ENCODE peak calls at places on chromosome 10, in ten cellular contexts. One of them, this sample, is unnamed.

GRCh38 chr10:92125169-92125543 is 165.7 kb downstream of the CPEB3 start:
- DNase-seq in IMR-90: no peak
- DNase-seq in osteocyte: no peak
- DNase-seq in coronary artery: no peak
- DNase-seq in progenitor cell of endocrine pancreas: no peak
- DNase-seq in psoas muscle: no peak
- DNase-seq in GM06990: no peak
- DNase-seq in pancreas: peak
- DNase-seq in CD14-positive monocyte: no peak
- DNase-seq in neural progenitor cell: no peak
- DNase-seq in this sample: no peak

GRCh38 chr10:94035982-94036663 is 42.4 kb downstream of the PLCE1 start:
- DNase-seq in IMR-90: no peak
- DNase-seq in osteocyte: no peak
- DNase-seq in coronary artery: no peak
- DNase-seq in progenitor cell of endocrine pancreas: no peak
- DNase-seq in psoas muscle: no peak
- DNase-seq in GM06990: no peak
- DNase-seq in pancreas: no peak
- DNase-seq in CD14-positive monocyte: no peak
- DNase-seq in neural progenitor cell: no peak
- DNase-seq in this sample: no peak

GRCh38 chr10:103021150-103021896 is 103.2 kb downstream of the CNNM2 start:
- DNase-seq in IMR-90: no peak
- DNase-seq in osteocyte: no peak
- DNase-seq in coronary artery: no peak
- DNase-seq in progenitor cell of endocrine pancreas: no peak
- DNase-seq in psoas muscle: no peak
- DNase-seq in GM06990: no peak
- DNase-seq in pancreas: no peak
- DNase-seq in CD14-positive monocyte: no peak
- DNase-seq in neural progenitor cell: peak
- DNase-seq in this sample: no peak

GRCh38 chr10:77872151-77872946 is 54.2 kb downstream of the DLG5 start:
- DNase-seq in IMR-90: peak
- DNase-seq in osteocyte: no peak
- DNase-seq in coronary artery: no peak
- DNase-seq in progenitor cell of endocrine pancreas: no peak
- DNase-seq in psoas muscle: no peak
- DNase-seq in GM06990: no peak
- DNase-seq in pancreas: no peak
- DNase-seq in CD14-positive monocyte: no peak
- DNase-seq in neural progenitor cell: no peak
- DNase-seq in this sample: no peak

GRCh38 chr10:48306870-48307531 is 524 bp downstream of the MAPK8 start:
- DNase-seq in IMR-90: peak
- DNase-seq in osteocyte: no peak
- DNase-seq in coronary artery: peak
- DNase-seq in progenitor cell of endocrine pancreas: peak
- DNase-seq in psoas muscle: peak
- DNase-seq in GM06990: no peak
- DNase-seq in pancreas: peak
- DNase-seq in CD14-positive monocyte: no peak
- DNase-seq in neural progenitor cell: peak
- DNase-seq in this sample: peak

GRCh38 chr10:109343293-109343692 is 580.0 kb downstream of the XPNPEP1 start:
- DNase-seq in IMR-90: peak
- DNase-seq in osteocyte: no peak
- DNase-seq in coronary artery: no peak
- DNase-seq in progenitor cell of endocrine pancreas: no peak
- DNase-seq in psoas muscle: no peak
- DNase-seq in GM06990: no peak
- DNase-seq in pancreas: no peak
- DNase-seq in CD14-positive monocyte: no peak
- DNase-seq in neural progenitor cell: no peak
- DNase-seq in this sample: no peak

GRCh38 chr10:46301721-46302479 is 15.1 kb downstream of the ANTXRL start:
- DNase-seq in IMR-90: no peak
- DNase-seq in osteocyte: peak
- DNase-seq in coronary artery: peak
- DNase-seq in progenitor cell of endocrine pancreas: no peak
- DNase-seq in psoas muscle: no peak
- DNase-seq in GM06990: no peak
- DNase-seq in pancreas: no peak
- DNase-seq in CD14-positive monocyte: no peak
- DNase-seq in neural progenitor cell: no peak
- DNase-seq in this sample: no peak

GRCh38 chr10:72736176-72736795 is 44.3 kb downstream of the MCU start:
- DNase-seq in IMR-90: peak
- DNase-seq in osteocyte: no peak
- DNase-seq in coronary artery: no peak
- DNase-seq in progenitor cell of endocrine pancreas: no peak
- DNase-seq in psoas muscle: no peak
- DNase-seq in GM06990: no peak
- DNase-seq in pancreas: no peak
- DNase-seq in CD14-positive monocyte: no peak
- DNase-seq in neural progenitor cell: no peak
- DNase-seq in this sample: no peak

GRCh38 chr10:117537436-117537903 is 5.1 kb upstream of the EMX2 start:
- DNase-seq in IMR-90: no peak
- DNase-seq in osteocyte: peak
- DNase-seq in coronary artery: no peak
- DNase-seq in progenitor cell of endocrine pancreas: peak
- DNase-seq in psoas muscle: peak
- DNase-seq in GM06990: no peak
- DNase-seq in pancreas: no peak
- DNase-seq in CD14-positive monocyte: no peak
- DNase-seq in neural progenitor cell: peak
- DNase-seq in this sample: no peak

GRCh38 chr10:83199357-83199756 is 940.0 kb upstream of the GHITM start:
- DNase-seq in IMR-90: no peak
- DNase-seq in osteocyte: no peak
- DNase-seq in coronary artery: no peak
- DNase-seq in progenitor cell of endocrine pancreas: no peak
- DNase-seq in psoas muscle: no peak
- DNase-seq in GM06990: no peak
- DNase-seq in pancreas: no peak
- DNase-seq in CD14-positive monocyte: no peak
- DNase-seq in neural progenitor cell: no peak
- DNase-seq in this sample: no peak

GRCh38 chr10:34732926-34733325 is 82.2 kb downstream of the PARD3 start:
- DNase-seq in IMR-90: peak
- DNase-seq in osteocyte: no peak
- DNase-seq in coronary artery: no peak
- DNase-seq in progenitor cell of endocrine pancreas: no peak
- DNase-seq in psoas muscle: no peak
- DNase-seq in GM06990: no peak
- DNase-seq in pancreas: no peak
- DNase-seq in CD14-positive monocyte: no peak
- DNase-seq in neural progenitor cell: peak
- DNase-seq in this sample: no peak

DNA sequence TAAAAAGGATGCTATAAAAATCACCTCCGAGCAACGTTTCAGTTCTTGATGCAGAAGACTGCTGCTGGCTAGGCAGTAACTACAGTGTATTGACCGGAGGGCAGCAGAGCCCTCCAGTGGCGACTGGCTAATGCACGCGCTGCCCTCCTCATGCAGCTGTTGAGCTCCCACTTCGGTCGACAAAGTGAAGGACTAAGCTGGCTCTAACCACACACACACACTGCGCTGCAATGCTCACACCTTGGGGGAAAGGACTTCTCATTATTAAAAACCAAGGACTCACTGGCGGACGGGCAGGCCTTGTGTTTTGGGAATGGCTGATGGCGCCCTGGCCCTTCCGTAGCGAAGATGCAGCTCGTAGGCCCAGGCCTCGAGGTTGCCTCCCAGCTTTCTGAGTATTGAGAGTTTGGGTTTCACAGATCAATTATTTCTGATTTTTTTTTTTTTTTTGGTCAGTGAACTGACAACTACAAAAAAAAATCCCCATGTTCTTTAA is 120.9 kb upstream of the DIP2C start:
- DNase-seq in IMR-90: peak
- DNase-seq in osteocyte: peak
- DNase-seq in coronary artery: peak
- DNase-seq in progenitor cell of endocrine pancreas: no peak
- DNase-seq in psoas muscle: no peak
- DNase-seq in GM06990: no peak
- DNase-seq in pancreas: no peak
- DNase-seq in CD14-positive monocyte: no peak
- DNase-seq in neural progenitor cell: peak
- DNase-seq in this sample: no peak
- TF ChIP-seq CTCF in IMR-90: peak
- TF ChIP-seq CTCF in osteocyte: peak
- TF ChIP-seq CTCF in coronary artery: no peak
- TF ChIP-seq CTCF in progenitor cell of endocrine pancreas: peak
- TF ChIP-seq CTCF in psoas muscle: peak
- TF ChIP-seq CTCF in GM06990: peak
- TF ChIP-seq CTCF in pancreas: no peak
- TF ChIP-seq CTCF in CD14-positive monocyte: no peak
- TF ChIP-seq CTCF in neural progenitor cell: peak
- TF ChIP-seq CTCF in this sample: no peak

GRCh38 chr10:98295907-98296306 is 27.9 kb upstream of the LOXL4 start:
- DNase-seq in IMR-90: peak
- DNase-seq in osteocyte: no peak
- DNase-seq in coronary artery: no peak
- DNase-seq in progenitor cell of endocrine pancreas: no peak
- DNase-seq in psoas muscle: no peak
- DNase-seq in GM06990: no peak
- DNase-seq in pancreas: no peak
- DNase-seq in CD14-positive monocyte: no peak
- DNase-seq in neural progenitor cell: no peak
- DNase-seq in this sample: no peak

GRCh38 chr10:98295401-98295811 is 27.4 kb upstream of the LOXL4 start:
- DNase-seq in IMR-90: no peak
- DNase-seq in osteocyte: no peak
- DNase-seq in coronary artery: no peak
- DNase-seq in progenitor cell of endocrine pancreas: no peak
- DNase-seq in psoas muscle: no peak
- DNase-seq in GM06990: no peak
- DNase-seq in pancreas: no peak
- DNase-seq in CD14-positive monocyte: no peak
- DNase-seq in neural progenitor cell: no peak
- DNase-seq in this sample: no peak

GRCh38 chr10:98293550-98294269 is 25.7 kb upstream of the LOXL4 start:
- DNase-seq in IMR-90: no peak
- DNase-seq in osteocyte: no peak
- DNase-seq in coronary artery: no peak
- DNase-seq in progenitor cell of endocrine pancreas: no peak
- DNase-seq in psoas muscle: peak
- DNase-seq in GM06990: no peak
- DNase-seq in pancreas: no peak
- DNase-seq in CD14-positive monocyte: no peak
- DNase-seq in neural progenitor cell: no peak
- DNase-seq in this sample: no peak

GRCh38 chr10:98294270-98294627 is 26.3 kb upstream of the LOXL4 start:
- DNase-seq in IMR-90: no peak
- DNase-seq in osteocyte: no peak
- DNase-seq in coronary artery: no peak
- DNase-seq in progenitor cell of endocrine pancreas: no peak
- DNase-seq in psoas muscle: no peak
- DNase-seq in GM06990: no peak
- DNase-seq in pancreas: no peak
- DNase-seq in CD14-positive monocyte: no peak
- DNase-seq in neural progenitor cell: no peak
- DNase-seq in this sample: no peak

DNA sequence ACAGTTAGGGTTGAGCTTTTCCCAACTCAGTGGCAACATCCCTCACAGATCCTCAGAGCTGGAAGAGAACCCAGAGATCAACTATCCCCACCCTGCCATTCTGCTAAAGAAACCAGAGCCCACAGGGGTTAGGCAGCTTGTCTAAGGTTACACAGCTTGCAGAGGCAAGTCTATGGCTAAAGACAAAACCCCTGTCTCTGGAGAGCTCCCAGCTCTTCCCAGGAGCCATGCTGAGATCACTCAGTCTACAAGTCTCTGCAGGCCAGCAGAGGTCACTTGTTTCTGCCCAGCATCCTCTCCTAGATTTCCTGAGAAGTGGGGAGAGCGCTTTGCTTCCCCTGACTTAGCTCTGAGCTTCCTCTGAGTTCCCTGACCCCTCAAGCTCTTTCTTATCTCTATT is 28.5 kb upstream of the LOXL4 start:
- DNase-seq in IMR-90: peak
- DNase-seq in osteocyte: no peak
- DNase-seq in coronary artery: no peak
- DNase-seq in progenitor cell of endocrine pancreas: no peak
- DNase-seq in psoas muscle: no peak
- DNase-seq in GM06990: no peak
- DNase-seq in pancreas: no peak
- DNase-seq in CD14-positive monocyte: no peak
- DNase-seq in neural progenitor cell: peak
- DNase-seq in this sample: no peak
- TF ChIP-seq CTCF in IMR-90: no peak
- TF ChIP-seq CTCF in osteocyte: no peak
- TF ChIP-seq CTCF in coronary artery: no peak
- TF ChIP-seq CTCF in progenitor cell of endocrine pancreas: no peak
- TF ChIP-seq CTCF in psoas muscle: no peak
- TF ChIP-seq CTCF in GM06990: no peak
- TF ChIP-seq CTCF in pancreas: no peak
- TF ChIP-seq CTCF in CD14-positive monocyte: no peak
- TF ChIP-seq CTCF in neural progenitor cell: peak
- TF ChIP-seq CTCF in this sample: no peak

DNA sequence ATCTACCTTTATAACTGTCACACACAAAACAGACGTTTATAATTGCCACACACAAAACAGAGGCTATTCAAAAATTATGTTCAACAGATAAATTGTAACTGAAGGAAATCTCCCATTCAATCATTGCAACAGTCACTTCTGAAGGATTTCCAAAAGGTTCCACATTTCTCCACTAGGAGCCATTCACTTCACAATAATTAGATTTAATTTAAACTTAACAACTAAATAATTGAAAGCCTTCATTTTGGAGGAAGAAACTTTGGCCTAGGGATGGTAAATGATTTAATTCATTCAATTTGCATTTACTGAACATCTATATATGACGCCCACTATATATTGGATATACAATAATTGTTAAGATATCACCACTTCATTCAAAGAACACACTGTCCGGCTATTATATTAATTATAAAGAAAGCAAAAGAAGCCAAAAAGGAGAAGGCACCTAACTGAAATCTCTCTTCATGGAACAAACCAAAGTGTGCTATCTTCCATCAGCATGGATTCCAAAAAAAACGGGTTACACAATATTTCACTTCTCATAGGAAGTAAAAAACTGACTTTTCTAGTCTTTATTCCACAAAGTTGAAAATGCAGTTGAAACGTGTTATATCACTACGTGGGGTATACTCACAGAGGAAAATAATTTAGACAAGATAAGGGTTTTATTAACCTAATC is 1.7 kb downstream of the ATAD1 start:
- DNase-seq in IMR-90: no peak
- DNase-seq in osteocyte: no peak
- DNase-seq in coronary artery: no peak
- DNase-seq in progenitor cell of endocrine pancreas: no peak
- DNase-seq in psoas muscle: no peak
- DNase-seq in GM06990: no peak
- DNase-seq in pancreas: no peak
- DNase-seq in CD14-positive monocyte: no peak
- DNase-seq in neural progenitor cell: no peak
- DNase-seq in this sample: no peak
- TF ChIP-seq CTCF in IMR-90: peak
- TF ChIP-seq CTCF in osteocyte: no peak
- TF ChIP-seq CTCF in coronary artery: no peak
- TF ChIP-seq CTCF in progenitor cell of endocrine pancreas: peak
- TF ChIP-seq CTCF in psoas muscle: no peak
- TF ChIP-seq CTCF in GM06990: no peak
- TF ChIP-seq CTCF in pancreas: no peak
- TF ChIP-seq CTCF in CD14-positive monocyte: peak
- TF ChIP-seq CTCF in neural progenitor cell: peak
- TF ChIP-seq CTCF in this sample: peak

GRCh38 chr10:124091646-124092269 is 1.6 kb downstream of the CHST15 start:
- DNase-seq in IMR-90: no peak
- DNase-seq in osteocyte: no peak
- DNase-seq in coronary artery: no peak
- DNase-seq in progenitor cell of endocrine pancreas: peak
- DNase-seq in psoas muscle: peak
- DNase-seq in GM06990: no peak
- DNase-seq in pancreas: no peak
- DNase-seq in CD14-positive monocyte: no peak
- DNase-seq in neural progenitor cell: peak
- DNase-seq in this sample: peak
- TF ChIP-seq CTCF in IMR-90: no peak
- TF ChIP-seq CTCF in osteocyte: no peak
- TF ChIP-seq CTCF in coronary artery: no peak
- TF ChIP-seq CTCF in progenitor cell of endocrine pancreas: no peak
- TF ChIP-seq CTCF in psoas muscle: no peak
- TF ChIP-seq CTCF in GM06990: no peak
- TF ChIP-seq CTCF in pancreas: no peak
- TF ChIP-seq CTCF in CD14-positive monocyte: no peak
- TF ChIP-seq CTCF in neural progenitor cell: no peak
- TF ChIP-seq CTCF in this sample: no peak